ENCODE peak calls at places on chromosomes 7 and 10, in four cellular contexts. Z is A549, D is K562, R is H1. N is an unnamed sample.

GRCh38 chr10:78397796-78398195 is 364.1 kb downstream of the RPS24 start:
- DNase-seq in Z (no peak), D (no peak), R (no peak), N (no peak)

GRCh38 chr7:157475095-157475494 is 138.3 kb downstream of the DNAJB6 start:
- DNase-seq in Z (no peak), D (no peak), R (no peak), N (no peak)

GRCh38 chr7:114793155-114793849 is 128.6 kb upstream of the MDFIC start:
- DNase-seq in Z (no peak), D (no peak), R (no peak), N (no peak)

GRCh38 chr10:70109064-70109729 is 23.4 kb downstream of the AIFM2 start:
- DNase-seq in Z (no peak), D (no peak), R (no peak), N (peak)

GRCh38 chr7:94183289-94183749 is 179.2 kb upstream of the BET1 start:
- DNase-seq in Z (peak), D (no peak), R (peak), N (peak)

GRCh38 chr7:76187246-76187645 is 14.4 kb upstream of the SRRM3 start:
- DNase-seq in Z (no peak), D (no peak), R (no peak), N (no peak)

GRCh38 chr10:102268333-102268999 is 23.1 kb downstream of the GBF1 start:
- DNase-seq in Z (no peak), D (no peak), R (no peak), N (no peak)

GRCh38 chr7:104883718-104884452 is 130.1 kb upstream of the KMT2E start:
- DNase-seq in Z (peak), D (peak), R (peak), N (peak)

GRCh38 chr10:132910186-132910880 is 32.0 kb downstream of the CFAP46 start:
- DNase-seq in Z (no peak), D (no peak), R (no peak), N (no peak)

GRCh38 chr7:121937224-121937623 is 64.3 kb downstream of the PTPRZ1 start:
- DNase-seq in Z (no peak), D (no peak), R (peak), N (no peak)

GRCh38 chr7:130875265-130875741 is 141.3 kb upstream of the KLF14 start:
- DNase-seq in Z (peak), D (peak), R (peak), N (peak)

GRCh38 chr10:87646192-87646909 is 13.3 kb upstream of the PAPSS2 start:
- DNase-seq in Z (no peak), D (no peak), R (no peak), N (peak)

GRCh38 chr10:79608505-79609375 is 2.0 kb upstream of the SFTPA1 start:
- DNase-seq in Z (peak), D (peak), R (peak), N (peak)
- TF ChIP-seq JUN in Z (no peak), D (no peak), R (no peak), N (no peak)

DNA sequence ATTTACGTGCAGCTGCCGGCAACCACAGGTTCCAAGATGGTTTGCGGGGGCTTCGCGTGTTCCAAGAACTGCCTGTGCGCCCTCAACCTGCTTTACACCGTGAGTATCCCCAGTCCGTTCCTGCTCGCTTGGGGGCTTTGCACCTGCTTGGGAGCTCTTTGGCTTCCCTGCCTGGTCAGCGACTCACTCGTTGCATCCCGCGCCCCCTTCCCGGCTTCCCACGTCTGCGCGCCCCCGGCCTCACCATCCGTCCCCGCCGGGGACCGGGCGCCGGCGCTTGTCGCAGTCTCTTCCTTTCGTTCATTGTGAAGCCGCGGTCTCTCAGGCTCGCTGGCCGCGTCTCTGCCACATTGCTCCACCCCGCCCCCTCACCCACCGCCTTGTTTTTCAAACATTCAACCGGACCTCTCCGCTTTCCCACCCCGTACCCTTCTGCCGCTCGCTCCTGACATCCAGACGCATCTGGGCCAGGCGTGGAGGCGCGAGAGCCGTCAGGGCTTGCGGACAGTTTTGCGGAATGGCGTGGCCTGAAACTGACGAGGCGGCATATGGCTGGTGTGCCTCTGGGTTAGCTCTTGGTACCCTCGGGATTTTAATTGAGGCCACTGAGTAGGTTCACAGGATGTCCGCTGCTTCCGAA is 497 bp downstream of the TSPAN13 start:
- DNase-seq in Z (no peak), D (peak), R (no peak), N (peak)
- TF ChIP-seq CEBPB in Z (no peak), D (no peak), R (no peak), N (no peak)

GRCh38 chr7:42492895-42493294 is 255.9 kb upstream of the GLI3 start:
- DNase-seq in Z (no peak), D (no peak), R (no peak), N (no peak)
- TF ChIP-seq JUN in Z (no peak), D (no peak), R (no peak), N (no peak)

GRCh38 chr7:30853576-30853975 is 58.1 kb upstream of the AQP1 start:
- DNase-seq in Z (no peak), D (no peak), R (no peak), N (no peak)
- TF ChIP-seq CEBPB in Z (no peak), D (no peak), R (no peak), N (no peak)

GRCh38 chr7:100626530-100627237 is 14.3 kb downstream of the MOSPD3 start:
- DNase-seq in Z (peak), D (peak), R (no peak), N (no peak)
- TF ChIP-seq JUN in Z (no peak), D (no peak), R (no peak), N (no peak)

DNA sequence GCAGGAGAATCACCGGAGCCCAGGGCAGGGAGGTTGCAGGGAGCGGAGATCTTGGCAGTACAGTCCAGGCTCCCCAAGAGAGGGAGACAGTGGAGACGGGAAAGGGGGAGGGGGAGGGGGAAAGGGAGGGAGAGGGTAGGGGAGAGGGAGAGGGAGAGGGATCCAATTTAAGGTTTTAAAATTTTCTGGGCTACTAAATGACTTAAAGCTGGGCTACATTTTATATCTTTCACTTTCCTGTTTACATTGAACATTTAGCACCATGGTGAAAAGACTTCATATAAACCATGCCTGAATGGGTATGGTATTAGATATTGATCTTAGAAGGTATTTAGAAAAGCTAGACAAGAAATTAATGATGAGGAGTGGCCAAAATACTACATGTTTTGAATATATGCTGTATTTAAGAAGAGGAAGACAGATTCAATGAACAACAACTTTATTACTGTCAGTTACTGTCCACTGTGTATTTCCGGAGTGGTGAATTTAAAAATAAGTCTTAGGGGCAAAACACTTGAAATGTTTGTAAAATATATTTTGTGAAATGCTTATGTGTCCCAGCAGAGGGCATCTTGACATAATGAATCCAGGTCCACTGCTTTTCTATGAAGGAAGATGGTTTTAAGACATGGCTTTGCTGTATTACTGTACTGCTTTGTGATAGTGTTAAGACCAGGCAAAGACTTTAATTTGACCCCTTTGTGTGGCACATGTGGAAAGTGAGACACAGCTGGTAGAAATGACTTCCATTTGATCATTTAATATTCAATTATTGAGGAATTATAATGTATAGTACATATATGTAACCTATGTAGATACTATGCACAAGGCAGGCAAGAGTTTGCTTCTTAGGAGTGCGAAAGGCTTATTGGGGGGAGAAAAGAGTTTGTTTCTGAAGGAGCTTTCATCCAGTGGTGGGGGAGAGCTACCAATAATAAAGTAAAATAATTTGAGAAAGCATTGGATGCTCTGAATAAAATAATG is 52.8 kb downstream of the NRF1 start:
- DNase-seq in Z (peak), D (peak), R (no peak), N (peak)
- TF ChIP-seq CEBPB in Z (no peak), D (no peak), R (no peak), N (no peak)

GRCh38 chr7:17299477-17299991 is 1.1 kb downstream of the AHR start:
- DNase-seq in Z (peak), D (no peak), R (no peak), N (no peak)
- TF ChIP-seq JUN in Z (no peak), D (no peak), R (no peak), N (no peak)

DNA sequence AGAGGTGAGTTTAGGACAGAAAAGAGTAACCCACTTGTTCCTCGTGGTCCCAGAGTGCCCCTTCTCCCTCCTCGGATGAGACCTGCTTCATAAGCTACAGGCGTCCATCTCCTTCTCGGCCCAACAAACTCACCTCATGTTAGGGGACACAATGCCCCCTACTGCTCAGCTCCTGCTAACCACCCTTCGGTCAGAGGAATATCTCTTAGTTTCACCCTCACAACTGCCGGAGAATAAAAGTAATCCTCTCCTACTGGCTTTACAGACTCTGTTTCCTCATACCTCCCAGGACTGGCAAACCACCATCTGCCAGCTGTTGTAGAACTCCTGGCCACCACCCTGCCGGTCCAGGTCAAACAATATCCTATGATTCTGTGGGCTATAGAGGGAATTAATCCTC is 3.2 kb downstream of the AKR1B15 start:
- DNase-seq in Z (peak), D (peak), R (no peak), N (peak)
- TF ChIP-seq CEBPB in Z (no peak), D (no peak), R (no peak), N (no peak)

GRCh38 chr7:28626629-28627262 is 214.4 kb downstream of the CREB5 start:
- DNase-seq in Z (peak), D (peak), R (peak), N (peak)
- TF ChIP-seq JUN in Z (no peak), D (no peak), R (no peak), N (no peak)

DNA sequence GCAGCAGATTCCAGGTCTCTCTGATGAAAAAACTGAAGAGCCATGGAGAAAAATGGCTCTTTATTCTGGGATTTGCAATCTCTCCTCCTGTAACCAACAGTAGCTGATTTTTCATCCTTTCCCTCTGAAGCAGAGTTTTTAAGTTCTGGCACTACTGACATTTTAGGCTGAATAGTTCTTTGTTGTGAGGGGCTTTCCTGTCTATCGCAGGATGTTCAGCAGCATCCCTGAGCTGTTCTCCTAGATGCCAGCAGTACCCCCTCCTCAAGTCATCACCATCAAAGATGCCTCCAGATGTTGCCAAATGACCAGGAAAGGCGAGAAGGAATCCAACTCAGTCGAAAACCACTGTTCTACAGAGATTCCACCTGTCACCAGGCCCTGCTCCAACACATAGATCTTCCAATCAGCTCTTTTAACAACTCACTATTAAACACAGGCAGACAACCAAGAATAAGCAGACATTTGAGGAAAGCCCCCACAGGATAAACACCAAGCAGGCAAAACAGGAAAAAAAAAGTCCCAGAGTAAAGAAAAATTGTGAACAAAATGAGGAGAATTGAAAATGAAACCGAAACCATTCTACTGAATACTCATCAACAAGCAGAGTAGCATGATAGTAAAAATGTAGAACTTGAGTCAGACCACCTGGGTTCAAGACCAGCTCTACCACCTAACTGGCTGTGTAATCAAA is 124.8 kb downstream of the MPP7 start:
- DNase-seq in Z (no peak), D (no peak), R (no peak), N (no peak)
- TF ChIP-seq CEBPB in Z (no peak), D (no peak), R (no peak), N (no peak)

N was measured in HepG2.